ENCODE peak calls at places on chromosomes 16 and 17, in ten cellular contexts. One of them, this sample, is unnamed.

GRCh38 chr17:57918017-57918895 is 37.0 kb downstream of the CUEDC1 start:
- DNase-seq in AG10803: peak
- DNase-seq in glutamatergic neuron: no peak
- DNase-seq in CD8-positive, alpha-beta T cell: no peak
- DNase-seq in pancreas: no peak
- DNase-seq in H9: no peak
- DNase-seq in A549: no peak
- DNase-seq in choroid plexus epithelial cell: peak
- DNase-seq in HFFc6: peak
- DNase-seq in lower lobe of right lung: no peak
- DNase-seq in this sample: no peak

GRCh38 chr17:202501-202951 is 21.1 kb upstream of the DOC2B start:
- DNase-seq in H9: no peak
- DNase-seq in HFFc6: no peak
- DNase-seq in glutamatergic neuron: no peak
- DNase-seq in A549: no peak
- DNase-seq in lower lobe of right lung: no peak
- DNase-seq in pancreas: no peak
- DNase-seq in CD8-positive, alpha-beta T cell: no peak
- DNase-seq in AG10803: no peak
- DNase-seq in choroid plexus epithelial cell: no peak
- DNase-seq in this sample: no peak

GRCh38 chr16:305916-306315 is 23.0 kb downstream of the PDIA2 start:
- DNase-seq in H9: no peak
- DNase-seq in lower lobe of right lung: no peak
- DNase-seq in glutamatergic neuron: no peak
- DNase-seq in A549: no peak
- DNase-seq in HFFc6: no peak
- DNase-seq in CD8-positive, alpha-beta T cell: no peak
- DNase-seq in AG10803: no peak
- DNase-seq in pancreas: no peak
- DNase-seq in choroid plexus epithelial cell: no peak
- DNase-seq in this sample: no peak

GRCh38 chr16:58127033-58127556 is 2.1 kb downstream of the CFAP20 start:
- DNase-seq in HFFc6: peak
- DNase-seq in CD8-positive, alpha-beta T cell: no peak
- DNase-seq in H9: no peak
- DNase-seq in pancreas: no peak
- DNase-seq in AG10803: peak
- DNase-seq in glutamatergic neuron: no peak
- DNase-seq in A549: peak
- DNase-seq in lower lobe of right lung: no peak
- DNase-seq in choroid plexus epithelial cell: peak
- DNase-seq in this sample: no peak

GRCh38 chr17:2259769-2260536 is 43.6 kb downstream of the SMG6 start:
- DNase-seq in CD8-positive, alpha-beta T cell: peak
- DNase-seq in AG10803: peak
- DNase-seq in lower lobe of right lung: no peak
- DNase-seq in HFFc6: no peak
- DNase-seq in pancreas: no peak
- DNase-seq in choroid plexus epithelial cell: peak
- DNase-seq in glutamatergic neuron: no peak
- DNase-seq in A549: no peak
- DNase-seq in H9: no peak
- DNase-seq in this sample: no peak

GRCh38 chr17:13704333-13704732 is 102.6 kb upstream of the HS3ST3A1 start:
- DNase-seq in glutamatergic neuron: no peak
- DNase-seq in A549: no peak
- DNase-seq in CD8-positive, alpha-beta T cell: no peak
- DNase-seq in AG10803: peak
- DNase-seq in H9: no peak
- DNase-seq in HFFc6: peak
- DNase-seq in lower lobe of right lung: no peak
- DNase-seq in choroid plexus epithelial cell: peak
- DNase-seq in pancreas: no peak
- DNase-seq in this sample: no peak

GRCh38 chr17:17387461-17388362 is 84.5 kb downstream of the NT5M start:
- DNase-seq in glutamatergic neuron: peak
- DNase-seq in HFFc6: no peak
- DNase-seq in choroid plexus epithelial cell: no peak
- DNase-seq in A549: peak
- DNase-seq in H9: peak
- DNase-seq in AG10803: no peak
- DNase-seq in pancreas: peak
- DNase-seq in lower lobe of right lung: peak
- DNase-seq in CD8-positive, alpha-beta T cell: no peak
- DNase-seq in this sample: peak

GRCh38 chr17:80446645-80447405 is 29.6 kb downstream of the NPTX1 start:
- DNase-seq in pancreas: no peak
- DNase-seq in choroid plexus epithelial cell: no peak
- DNase-seq in CD8-positive, alpha-beta T cell: no peak
- DNase-seq in AG10803: no peak
- DNase-seq in lower lobe of right lung: no peak
- DNase-seq in A549: no peak
- DNase-seq in H9: no peak
- DNase-seq in HFFc6: peak
- DNase-seq in glutamatergic neuron: no peak
- DNase-seq in this sample: no peak

GRCh38 chr17:15453782-15454181 is 13.6 kb downstream of the CDRT4 start:
- DNase-seq in AG10803: peak
- DNase-seq in CD8-positive, alpha-beta T cell: no peak
- DNase-seq in H9: no peak
- DNase-seq in glutamatergic neuron: no peak
- DNase-seq in pancreas: no peak
- DNase-seq in choroid plexus epithelial cell: no peak
- DNase-seq in lower lobe of right lung: no peak
- DNase-seq in HFFc6: no peak
- DNase-seq in A549: no peak
- DNase-seq in this sample: no peak

GRCh38 chr16:49575352-49576172 is 202.0 kb downstream of the C16orf78 start:
- DNase-seq in pancreas: no peak
- DNase-seq in lower lobe of right lung: peak
- DNase-seq in glutamatergic neuron: no peak
- DNase-seq in AG10803: no peak
- DNase-seq in A549: no peak
- DNase-seq in CD8-positive, alpha-beta T cell: no peak
- DNase-seq in H9: peak
- DNase-seq in HFFc6: no peak
- DNase-seq in choroid plexus epithelial cell: no peak
- DNase-seq in this sample: no peak

GRCh38 chr17:1347681-1348318 is 52.2 kb downstream of the YWHAE start:
- DNase-seq in CD8-positive, alpha-beta T cell: no peak
- DNase-seq in A549: no peak
- DNase-seq in choroid plexus epithelial cell: peak
- DNase-seq in lower lobe of right lung: peak
- DNase-seq in AG10803: peak
- DNase-seq in HFFc6: no peak
- DNase-seq in pancreas: no peak
- DNase-seq in H9: no peak
- DNase-seq in glutamatergic neuron: no peak
- DNase-seq in this sample: no peak

GRCh38 chr17:57255776-57256681 is at the start of gene MSI2:
- DNase-seq in choroid plexus epithelial cell: peak
- DNase-seq in H9: peak
- DNase-seq in A549: peak
- DNase-seq in glutamatergic neuron: peak
- DNase-seq in lower lobe of right lung: peak
- DNase-seq in HFFc6: peak
- DNase-seq in CD8-positive, alpha-beta T cell: peak
- DNase-seq in AG10803: peak
- DNase-seq in pancreas: peak
- DNase-seq in this sample: peak

GRCh38 chr17:7443499-7444485 is 1.1 kb upstream of the CHRNB1 start:
- DNase-seq in choroid plexus epithelial cell: peak
- DNase-seq in glutamatergic neuron: no peak
- DNase-seq in A549: no peak
- DNase-seq in AG10803: peak
- DNase-seq in HFFc6: no peak
- DNase-seq in pancreas: no peak
- DNase-seq in lower lobe of right lung: no peak
- DNase-seq in CD8-positive, alpha-beta T cell: no peak
- DNase-seq in H9: no peak
- DNase-seq in this sample: no peak

GRCh38 chr17:79755591-79755990 is 22.4 kb upstream of the CBX2 start:
- DNase-seq in CD8-positive, alpha-beta T cell: no peak
- DNase-seq in glutamatergic neuron: no peak
- DNase-seq in choroid plexus epithelial cell: no peak
- DNase-seq in A549: no peak
- DNase-seq in H9: no peak
- DNase-seq in HFFc6: no peak
- DNase-seq in lower lobe of right lung: peak
- DNase-seq in AG10803: no peak
- DNase-seq in pancreas: no peak
- DNase-seq in this sample: no peak

GRCh38 chr17:64326420-64327054 is 63.5 kb upstream of the TEX2 start:
- DNase-seq in AG10803: peak
- DNase-seq in CD8-positive, alpha-beta T cell: no peak
- DNase-seq in glutamatergic neuron: no peak
- DNase-seq in lower lobe of right lung: peak
- DNase-seq in H9: no peak
- DNase-seq in choroid plexus epithelial cell: peak
- DNase-seq in A549: peak
- DNase-seq in HFFc6: no peak
- DNase-seq in pancreas: no peak
- DNase-seq in this sample: no peak

GRCh38 chr16:84048306-84048705 is 5.7 kb upstream of the SLC38A8 start:
- DNase-seq in A549: peak
- DNase-seq in H9: peak
- DNase-seq in pancreas: peak
- DNase-seq in HFFc6: no peak
- DNase-seq in lower lobe of right lung: peak
- DNase-seq in choroid plexus epithelial cell: no peak
- DNase-seq in AG10803: no peak
- DNase-seq in glutamatergic neuron: no peak
- DNase-seq in CD8-positive, alpha-beta T cell: no peak
- DNase-seq in this sample: no peak
- TF ChIP-seq CTCF in A549: no peak
- TF ChIP-seq CTCF in H9: peak
- TF ChIP-seq CTCF in pancreas: peak
- TF ChIP-seq CTCF in HFFc6: peak
- TF ChIP-seq CTCF in lower lobe of right lung: no peak
- TF ChIP-seq CTCF in choroid plexus epithelial cell: peak
- TF ChIP-seq CTCF in AG10803: no peak
- TF ChIP-seq CTCF in glutamatergic neuron: peak
- TF ChIP-seq CTCF in CD8-positive, alpha-beta T cell: no peak
- TF ChIP-seq CTCF in this sample: peak

GRCh38 chr16:81436381-81436780 is 8.2 kb upstream of the CMIP start:
- DNase-seq in A549: no peak
- DNase-seq in lower lobe of right lung: no peak
- DNase-seq in pancreas: no peak
- DNase-seq in glutamatergic neuron: no peak
- DNase-seq in AG10803: no peak
- DNase-seq in H9: no peak
- DNase-seq in choroid plexus epithelial cell: no peak
- DNase-seq in CD8-positive, alpha-beta T cell: no peak
- DNase-seq in HFFc6: peak
- DNase-seq in this sample: no peak
- TF ChIP-seq CTCF in A549: no peak
- TF ChIP-seq CTCF in lower lobe of right lung: no peak
- TF ChIP-seq CTCF in pancreas: no peak
- TF ChIP-seq CTCF in glutamatergic neuron: no peak
- TF ChIP-seq CTCF in AG10803: no peak
- TF ChIP-seq CTCF in H9: no peak
- TF ChIP-seq CTCF in choroid plexus epithelial cell: no peak
- TF ChIP-seq CTCF in CD8-positive, alpha-beta T cell: no peak
- TF ChIP-seq CTCF in HFFc6: no peak
- TF ChIP-seq CTCF in this sample: no peak

DNA sequence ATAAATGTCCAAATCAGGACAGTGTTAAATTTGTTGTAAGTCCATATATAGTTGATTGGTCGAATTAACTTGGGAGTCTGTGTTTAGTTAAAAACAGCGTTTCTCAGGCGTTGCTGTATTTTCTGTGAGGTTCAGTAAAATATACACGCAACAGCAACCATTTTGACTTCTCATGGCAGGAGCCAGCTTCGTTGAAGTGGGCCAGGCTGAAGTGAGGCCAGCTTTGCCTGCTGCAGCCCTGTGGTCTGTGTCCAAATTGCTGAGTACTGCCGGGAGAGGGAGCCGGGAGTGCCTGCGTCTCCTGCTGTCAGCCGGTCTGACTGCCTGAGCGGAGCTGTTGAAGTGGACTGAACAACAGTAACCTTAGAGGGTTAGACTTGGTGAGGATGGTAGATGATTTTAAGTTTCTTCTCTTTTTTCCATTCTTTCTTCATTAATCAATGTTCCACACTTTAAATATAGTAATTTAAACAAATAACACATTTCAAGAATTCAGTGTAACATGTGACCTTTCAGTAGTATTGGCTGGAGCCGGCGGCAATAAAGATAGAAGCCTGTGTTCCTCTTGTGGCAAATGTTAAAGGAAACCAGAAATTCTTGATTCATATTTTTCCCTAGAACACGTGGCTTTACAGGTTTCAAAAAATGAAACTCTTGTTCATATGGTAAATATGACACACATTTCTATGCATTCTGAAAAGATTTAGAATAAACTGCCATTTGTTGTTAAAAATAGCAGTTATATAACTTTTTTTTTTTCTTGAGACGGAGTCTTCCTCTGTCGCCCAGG is 37.0 kb upstream of the ZNF750 start:
- DNase-seq in pancreas: peak
- DNase-seq in AG10803: peak
- DNase-seq in choroid plexus epithelial cell: peak
- DNase-seq in lower lobe of right lung: peak
- DNase-seq in A549: no peak
- DNase-seq in glutamatergic neuron: peak
- DNase-seq in CD8-positive, alpha-beta T cell: no peak
- DNase-seq in H9: peak
- DNase-seq in HFFc6: peak
- DNase-seq in this sample: peak
- TF ChIP-seq CTCF in pancreas: peak
- TF ChIP-seq CTCF in AG10803: peak
- TF ChIP-seq CTCF in choroid plexus epithelial cell: peak
- TF ChIP-seq CTCF in lower lobe of right lung: peak
- TF ChIP-seq CTCF in A549: no peak
- TF ChIP-seq CTCF in glutamatergic neuron: peak
- TF ChIP-seq CTCF in CD8-positive, alpha-beta T cell: no peak
- TF ChIP-seq CTCF in H9: peak
- TF ChIP-seq CTCF in HFFc6: peak
- TF ChIP-seq CTCF in this sample: peak

DNA sequence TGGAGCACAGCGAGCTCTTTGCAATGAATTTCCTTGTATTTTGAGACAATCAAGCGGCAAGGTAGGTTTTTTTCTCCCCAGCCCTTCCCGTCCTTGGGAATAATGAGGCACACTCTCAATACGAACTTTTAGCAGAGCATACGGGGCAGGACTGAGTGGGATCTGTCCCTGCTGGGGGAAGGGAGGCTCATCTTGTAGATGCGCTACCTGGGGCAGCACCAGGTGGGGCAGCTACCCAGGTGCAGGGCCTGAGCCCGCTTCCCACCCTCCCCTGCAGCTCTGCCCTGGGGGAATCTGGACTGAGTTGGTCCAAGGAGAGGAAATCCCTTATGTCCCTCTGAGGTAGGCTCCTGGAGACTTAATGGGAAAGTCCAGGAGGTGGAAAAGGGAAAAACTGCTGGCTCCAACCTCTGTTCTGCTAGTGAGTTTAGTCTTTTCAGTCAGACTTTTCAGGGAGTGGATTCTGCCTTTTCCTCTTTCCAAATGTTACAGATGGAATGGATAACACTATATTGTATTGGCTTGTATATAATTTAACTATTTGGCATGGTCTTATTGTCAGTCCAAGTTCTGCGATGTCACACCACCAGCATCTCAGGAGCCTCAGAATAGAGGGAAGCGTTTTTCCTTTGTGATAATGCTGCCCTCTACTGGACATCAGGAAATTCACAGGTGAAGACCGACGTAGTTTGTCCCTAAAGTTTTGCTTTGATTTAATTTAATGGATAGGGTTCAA is 9.6 kb upstream of the CES1 start:
- DNase-seq in A549: peak
- DNase-seq in AG10803: peak
- DNase-seq in pancreas: no peak
- DNase-seq in CD8-positive, alpha-beta T cell: peak
- DNase-seq in choroid plexus epithelial cell: peak
- DNase-seq in H9: no peak
- DNase-seq in lower lobe of right lung: no peak
- DNase-seq in HFFc6: peak
- DNase-seq in glutamatergic neuron: no peak
- DNase-seq in this sample: peak
- TF ChIP-seq CTCF in A549: peak
- TF ChIP-seq CTCF in AG10803: peak
- TF ChIP-seq CTCF in pancreas: peak
- TF ChIP-seq CTCF in CD8-positive, alpha-beta T cell: peak
- TF ChIP-seq CTCF in choroid plexus epithelial cell: peak
- TF ChIP-seq CTCF in H9: peak
- TF ChIP-seq CTCF in lower lobe of right lung: peak
- TF ChIP-seq CTCF in HFFc6: peak
- TF ChIP-seq CTCF in glutamatergic neuron: peak
- TF ChIP-seq CTCF in this sample: peak

This sample was measured in nephron progenitor cell.